ENCODE peak calls at places on chromosomes 13 and 19, in seven cellular contexts. One of them, this sample, is unnamed.

GRCh38 chr19:6765738-6766356 is 1.4 kb downstream of the SH2D3A start:
- DNase-seq in ascending aorta: no peak
- DNase-seq in HL-60: no peak
- DNase-seq in stomach: peak
- DNase-seq in PC-9: peak
- DNase-seq in fibroblast of pulmonary artery: no peak
- DNase-seq in choroid plexus epithelial cell: no peak
- DNase-seq in this sample: no peak

GRCh38 chr19:2495130-2495641 is 19.3 kb downstream of the GADD45B start:
- DNase-seq in ascending aorta: peak
- DNase-seq in HL-60: no peak
- DNase-seq in stomach: peak
- DNase-seq in PC-9: peak
- DNase-seq in fibroblast of pulmonary artery: peak
- DNase-seq in choroid plexus epithelial cell: peak
- DNase-seq in this sample: peak

GRCh38 chr19:34253711-34254551 is 423 bp upstream of the GARRE1 start:
- DNase-seq in ascending aorta: peak
- DNase-seq in HL-60: peak
- DNase-seq in stomach: no peak
- DNase-seq in PC-9: no peak
- DNase-seq in fibroblast of pulmonary artery: no peak
- DNase-seq in choroid plexus epithelial cell: peak
- DNase-seq in this sample: no peak

GRCh38 chr19:15378529-15379082 is 981 bp downstream of the AKAP8 start:
- DNase-seq in ascending aorta: peak
- DNase-seq in HL-60: no peak
- DNase-seq in stomach: peak
- DNase-seq in PC-9: peak
- DNase-seq in fibroblast of pulmonary artery: peak
- DNase-seq in choroid plexus epithelial cell: peak
- DNase-seq in this sample: peak

GRCh38 chr13:60286707-60287106 is 110.3 kb upstream of the TDRD3 start:
- DNase-seq in ascending aorta: no peak
- DNase-seq in HL-60: no peak
- DNase-seq in stomach: no peak
- DNase-seq in PC-9: no peak
- DNase-seq in fibroblast of pulmonary artery: no peak
- DNase-seq in choroid plexus epithelial cell: no peak
- DNase-seq in this sample: no peak

GRCh38 chr13:61414686-61415664 is 674 bp downstream of the PCDH20 start:
- DNase-seq in ascending aorta: peak
- DNase-seq in HL-60: no peak
- DNase-seq in stomach: peak
- DNase-seq in PC-9: peak
- DNase-seq in fibroblast of pulmonary artery: peak
- DNase-seq in choroid plexus epithelial cell: peak
- DNase-seq in this sample: peak

GRCh38 chr19:2282062-2282861 is at the start of gene PEAK3:
- DNase-seq in ascending aorta: peak
- DNase-seq in HL-60: no peak
- DNase-seq in stomach: peak
- DNase-seq in PC-9: no peak
- DNase-seq in fibroblast of pulmonary artery: peak
- DNase-seq in choroid plexus epithelial cell: peak
- DNase-seq in this sample: no peak

GRCh38 chr19:55097864-55098715 is 19.3 kb downstream of the PPP1R12C start:
- DNase-seq in ascending aorta: no peak
- DNase-seq in HL-60: peak
- DNase-seq in stomach: no peak
- DNase-seq in PC-9: no peak
- DNase-seq in fibroblast of pulmonary artery: no peak
- DNase-seq in choroid plexus epithelial cell: no peak
- DNase-seq in this sample: no peak

GRCh38 chr19:37928527-37929286 is 21.7 kb downstream of the SIPA1L3 start:
- DNase-seq in ascending aorta: no peak
- DNase-seq in HL-60: no peak
- DNase-seq in stomach: no peak
- DNase-seq in PC-9: no peak
- DNase-seq in fibroblast of pulmonary artery: no peak
- DNase-seq in choroid plexus epithelial cell: no peak
- DNase-seq in this sample: no peak

GRCh38 chr13:42814868-42815267 is 33.5 kb downstream of the FAM216B start:
- DNase-seq in ascending aorta: no peak
- DNase-seq in HL-60: no peak
- DNase-seq in stomach: no peak
- DNase-seq in PC-9: no peak
- DNase-seq in fibroblast of pulmonary artery: peak
- DNase-seq in choroid plexus epithelial cell: peak
- DNase-seq in this sample: no peak

GRCh38 chr13:42815686-42816085 is 34.3 kb downstream of the FAM216B start:
- DNase-seq in ascending aorta: no peak
- DNase-seq in HL-60: no peak
- DNase-seq in stomach: no peak
- DNase-seq in PC-9: no peak
- DNase-seq in fibroblast of pulmonary artery: peak
- DNase-seq in choroid plexus epithelial cell: peak
- DNase-seq in this sample: no peak

GRCh38 chr13:42820450-42820849 is 39.1 kb downstream of the FAM216B start:
- DNase-seq in ascending aorta: no peak
- DNase-seq in HL-60: no peak
- DNase-seq in stomach: no peak
- DNase-seq in PC-9: no peak
- DNase-seq in fibroblast of pulmonary artery: peak
- DNase-seq in choroid plexus epithelial cell: no peak
- DNase-seq in this sample: no peak

GRCh38 chr13:42819712-42820111 is 38.3 kb downstream of the FAM216B start:
- DNase-seq in ascending aorta: no peak
- DNase-seq in HL-60: no peak
- DNase-seq in stomach: no peak
- DNase-seq in PC-9: no peak
- DNase-seq in fibroblast of pulmonary artery: peak
- DNase-seq in choroid plexus epithelial cell: peak
- DNase-seq in this sample: no peak

GRCh38 chr13:42816538-42816937 is 35.2 kb downstream of the FAM216B start:
- DNase-seq in ascending aorta: no peak
- DNase-seq in HL-60: no peak
- DNase-seq in stomach: no peak
- DNase-seq in PC-9: no peak
- DNase-seq in fibroblast of pulmonary artery: no peak
- DNase-seq in choroid plexus epithelial cell: no peak
- DNase-seq in this sample: no peak
- TF ChIP-seq CTCF in ascending aorta: no peak
- TF ChIP-seq CTCF in HL-60: no peak
- TF ChIP-seq CTCF in stomach: no peak
- TF ChIP-seq CTCF in PC-9: no peak
- TF ChIP-seq CTCF in fibroblast of pulmonary artery: peak
- TF ChIP-seq CTCF in choroid plexus epithelial cell: peak
- TF ChIP-seq CTCF in this sample: peak

GRCh38 chr13:40562975-40563349 is 103.5 kb downstream of the FOXO1 start:
- DNase-seq in ascending aorta: no peak
- DNase-seq in HL-60: peak
- DNase-seq in stomach: no peak
- DNase-seq in PC-9: no peak
- DNase-seq in fibroblast of pulmonary artery: no peak
- DNase-seq in choroid plexus epithelial cell: peak
- DNase-seq in this sample: no peak

GRCh38 chr13:40553356-40553755 is 113.1 kb downstream of the FOXO1 start:
- DNase-seq in ascending aorta: no peak
- DNase-seq in HL-60: no peak
- DNase-seq in stomach: no peak
- DNase-seq in PC-9: no peak
- DNase-seq in fibroblast of pulmonary artery: no peak
- DNase-seq in choroid plexus epithelial cell: peak
- DNase-seq in this sample: no peak

GRCh38 chr13:40559915-40560314 is 106.5 kb downstream of the FOXO1 start:
- DNase-seq in ascending aorta: no peak
- DNase-seq in HL-60: no peak
- DNase-seq in stomach: no peak
- DNase-seq in PC-9: no peak
- DNase-seq in fibroblast of pulmonary artery: no peak
- DNase-seq in choroid plexus epithelial cell: no peak
- DNase-seq in this sample: no peak

GRCh38 chr13:40563350-40564125 is 102.9 kb downstream of the FOXO1 start:
- DNase-seq in ascending aorta: no peak
- DNase-seq in HL-60: no peak
- DNase-seq in stomach: no peak
- DNase-seq in PC-9: no peak
- DNase-seq in fibroblast of pulmonary artery: peak
- DNase-seq in choroid plexus epithelial cell: peak
- DNase-seq in this sample: no peak

DNA sequence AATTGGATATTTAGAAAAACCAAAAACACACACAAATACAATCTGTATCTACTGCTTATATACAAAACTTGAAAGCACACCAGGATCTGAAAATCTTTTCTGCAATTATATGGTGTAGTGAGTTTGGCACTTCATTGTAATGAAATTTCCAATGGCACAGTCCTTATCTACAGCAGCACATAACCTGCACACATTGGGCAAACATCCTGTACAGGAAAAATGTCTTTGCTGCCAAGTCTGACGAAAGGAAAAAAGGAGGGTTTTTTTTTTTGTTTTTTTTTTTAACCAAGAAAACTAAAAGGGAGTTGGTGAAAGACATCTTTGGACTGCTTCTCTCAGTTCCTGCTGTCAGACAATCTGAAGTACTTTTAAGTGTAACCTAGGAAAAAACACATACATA is 107.8 kb downstream of the FOXO1 start:
- DNase-seq in ascending aorta: no peak
- DNase-seq in HL-60: no peak
- DNase-seq in stomach: no peak
- DNase-seq in PC-9: no peak
- DNase-seq in fibroblast of pulmonary artery: peak
- DNase-seq in choroid plexus epithelial cell: no peak
- DNase-seq in this sample: no peak
- H3K4me3 ChIP-seq in ascending aorta: no peak
- H3K4me3 ChIP-seq in HL-60: no peak
- H3K4me3 ChIP-seq in stomach: no peak
- H3K4me3 ChIP-seq in PC-9: no peak
- H3K4me3 ChIP-seq in fibroblast of pulmonary artery: no peak
- H3K4me3 ChIP-seq in choroid plexus epithelial cell: no peak
- H3K4me3 ChIP-seq in this sample: no peak

GRCh38 chr13:109645831-109646230 is 140.6 kb downstream of the IRS2 start:
- DNase-seq in ascending aorta: no peak
- DNase-seq in HL-60: no peak
- DNase-seq in stomach: no peak
- DNase-seq in PC-9: no peak
- DNase-seq in fibroblast of pulmonary artery: no peak
- DNase-seq in choroid plexus epithelial cell: peak
- DNase-seq in this sample: no peak

GRCh38 chr13:109647046-109647445 is 139.3 kb downstream of the IRS2 start:
- DNase-seq in ascending aorta: no peak
- DNase-seq in HL-60: no peak
- DNase-seq in stomach: no peak
- DNase-seq in PC-9: peak
- DNase-seq in fibroblast of pulmonary artery: peak
- DNase-seq in choroid plexus epithelial cell: peak
- DNase-seq in this sample: peak

GRCh38 chr13:109649713-109650112 is 136.7 kb downstream of the IRS2 start:
- DNase-seq in ascending aorta: no peak
- DNase-seq in HL-60: no peak
- DNase-seq in stomach: no peak
- DNase-seq in PC-9: no peak
- DNase-seq in fibroblast of pulmonary artery: no peak
- DNase-seq in choroid plexus epithelial cell: no peak
- DNase-seq in this sample: no peak

GRCh38 chr13:109646423-109646822 is 140.0 kb downstream of the IRS2 start:
- DNase-seq in ascending aorta: no peak
- DNase-seq in HL-60: no peak
- DNase-seq in stomach: no peak
- DNase-seq in PC-9: no peak
- DNase-seq in fibroblast of pulmonary artery: no peak
- DNase-seq in choroid plexus epithelial cell: no peak
- DNase-seq in this sample: no peak

GRCh38 chr13:109647699-109648098 is 138.7 kb downstream of the IRS2 start:
- DNase-seq in ascending aorta: no peak
- DNase-seq in HL-60: no peak
- DNase-seq in stomach: no peak
- DNase-seq in PC-9: no peak
- DNase-seq in fibroblast of pulmonary artery: no peak
- DNase-seq in choroid plexus epithelial cell: no peak
- DNase-seq in this sample: no peak
- TF ChIP-seq CTCF in ascending aorta: no peak
- TF ChIP-seq CTCF in HL-60: no peak
- TF ChIP-seq CTCF in stomach: no peak
- TF ChIP-seq CTCF in PC-9: no peak
- TF ChIP-seq CTCF in fibroblast of pulmonary artery: no peak
- TF ChIP-seq CTCF in choroid plexus epithelial cell: no peak
- TF ChIP-seq CTCF in this sample: no peak

DNA sequence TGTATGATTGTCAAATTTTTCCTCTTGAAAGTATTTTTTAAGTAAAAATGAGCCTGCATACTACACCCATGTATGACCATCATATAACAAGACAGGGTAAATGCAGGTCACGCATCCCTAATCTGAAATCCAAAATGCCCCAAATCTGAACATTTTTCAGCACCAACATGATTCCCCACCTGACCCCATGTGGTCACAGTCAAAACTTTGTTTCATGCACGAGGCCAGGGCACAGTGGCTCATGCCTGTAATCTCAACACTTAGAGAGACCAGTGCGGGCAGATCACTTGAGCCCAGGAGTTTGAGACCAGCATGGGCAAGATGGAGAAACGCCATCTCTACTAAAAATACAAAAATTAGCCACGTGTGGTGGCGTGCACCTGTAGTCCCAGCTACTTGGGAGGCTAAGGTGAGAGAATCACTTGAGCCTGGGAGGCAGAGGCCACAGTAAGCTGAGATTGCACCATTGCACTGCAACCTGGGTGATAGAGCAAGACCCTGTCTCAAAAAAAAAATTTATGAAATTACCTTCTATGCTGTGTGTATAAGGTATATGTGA is 63.7 kb upstream of the NPAS1 start:
- DNase-seq in ascending aorta: no peak
- DNase-seq in HL-60: no peak
- DNase-seq in stomach: no peak
- DNase-seq in PC-9: no peak
- DNase-seq in fibroblast of pulmonary artery: no peak
- DNase-seq in choroid plexus epithelial cell: no peak
- DNase-seq in this sample: no peak
- H3K4me3 ChIP-seq in ascending aorta: no peak
- H3K4me3 ChIP-seq in HL-60: no peak
- H3K4me3 ChIP-seq in stomach: no peak
- H3K4me3 ChIP-seq in PC-9: no peak
- H3K4me3 ChIP-seq in fibroblast of pulmonary artery: no peak
- H3K4me3 ChIP-seq in choroid plexus epithelial cell: no peak
- H3K4me3 ChIP-seq in this sample: no peak

GRCh38 chr13:28655566-28655965 is 3.4 kb upstream of the POMP start:
- DNase-seq in ascending aorta: no peak
- DNase-seq in HL-60: no peak
- DNase-seq in stomach: no peak
- DNase-seq in PC-9: no peak
- DNase-seq in fibroblast of pulmonary artery: peak
- DNase-seq in choroid plexus epithelial cell: peak
- DNase-seq in this sample: no peak
- TF ChIP-seq CTCF in ascending aorta: no peak
- TF ChIP-seq CTCF in HL-60: no peak
- TF ChIP-seq CTCF in stomach: no peak
- TF ChIP-seq CTCF in PC-9: no peak
- TF ChIP-seq CTCF in fibroblast of pulmonary artery: no peak
- TF ChIP-seq CTCF in choroid plexus epithelial cell: no peak
- TF ChIP-seq CTCF in this sample: no peak